ENCODE peak calls at places on chromosome 7, in four cellular contexts. One of them, this sample, is unnamed.

GRCh38 chr7:26868841-26869505 is 4.6 kb upstream of the SKAP2 start:
- DNase-seq in HFFc6: no peak
- DNase-seq in stimulated activated CD4-positive, alpha-beta T cell treated with anti-CD3 and anti-CD28 coated beads, Interleukin-1b, Interleukin-23, amount 100 ng/mL, for 4 hours: no peak
- DNase-seq in NAMALWA: no peak
- DNase-seq in this sample: peak; percentile 48

GRCh38 chr7:82839555-82839954 is 323.1 kb downstream of the PCLO start:
- DNase-seq in NAMALWA: no peak
- DNase-seq in stimulated activated CD4-positive, alpha-beta T cell treated with anti-CD3 and anti-CD28 coated beads, Interleukin-1b, Interleukin-23, amount 100 ng/mL, for 4 hours: no peak
- DNase-seq in HFFc6: no peak
- DNase-seq in this sample: no peak

GRCh38 chr7:46544396-46545008 is 623.4 kb upstream of the IGFBP3 start:
- DNase-seq in NAMALWA: no peak
- DNase-seq in HFFc6: peak; percentile 86
- DNase-seq in stimulated activated CD4-positive, alpha-beta T cell treated with anti-CD3 and anti-CD28 coated beads, Interleukin-1b, Interleukin-23, amount 100 ng/mL, for 4 hours: no peak
- DNase-seq in this sample: peak; percentile 93

GRCh38 chr7:74379938-74380337 is 73.8 kb upstream of the GTF2IRD1 start:
- DNase-seq in HFFc6: no peak
- DNase-seq in NAMALWA: no peak
- DNase-seq in stimulated activated CD4-positive, alpha-beta T cell treated with anti-CD3 and anti-CD28 coated beads, Interleukin-1b, Interleukin-23, amount 100 ng/mL, for 4 hours: no peak
- DNase-seq in this sample: no peak

GRCh38 chr7:140230862-140231778 is 54.3 kb upstream of the KDM7A start:
- DNase-seq in stimulated activated CD4-positive, alpha-beta T cell treated with anti-CD3 and anti-CD28 coated beads, Interleukin-1b, Interleukin-23, amount 100 ng/mL, for 4 hours: peak; percentile 46
- DNase-seq in NAMALWA: peak; percentile 77
- DNase-seq in HFFc6: no peak
- DNase-seq in this sample: peak; percentile 17

GRCh38 chr7:35390146-35390545 is 136.2 kb upstream of the TBX20 start:
- DNase-seq in stimulated activated CD4-positive, alpha-beta T cell treated with anti-CD3 and anti-CD28 coated beads, Interleukin-1b, Interleukin-23, amount 100 ng/mL, for 4 hours: no peak
- DNase-seq in NAMALWA: no peak
- DNase-seq in HFFc6: no peak
- DNase-seq in this sample: no peak

GRCh38 chr7:103348452-103348851 is 1.0 kb downstream of the PSMC2 start:
- DNase-seq in stimulated activated CD4-positive, alpha-beta T cell treated with anti-CD3 and anti-CD28 coated beads, Interleukin-1b, Interleukin-23, amount 100 ng/mL, for 4 hours: no peak
- DNase-seq in NAMALWA: peak; percentile 41
- DNase-seq in HFFc6: no peak
- DNase-seq in this sample: no peak

GRCh38 chr7:98294798-98295382 is 13.4 kb downstream of the BRI3 start:
- DNase-seq in HFFc6: peak; percentile 39
- DNase-seq in NAMALWA: peak; percentile 82
- DNase-seq in stimulated activated CD4-positive, alpha-beta T cell treated with anti-CD3 and anti-CD28 coated beads, Interleukin-1b, Interleukin-23, amount 100 ng/mL, for 4 hours: peak; percentile 15
- DNase-seq in this sample: peak; percentile 64

GRCh38 chr7:102313997-102314780 is 27.5 kb downstream of the SH2B2 start:
- DNase-seq in stimulated activated CD4-positive, alpha-beta T cell treated with anti-CD3 and anti-CD28 coated beads, Interleukin-1b, Interleukin-23, amount 100 ng/mL, for 4 hours: no peak
- DNase-seq in NAMALWA: no peak
- DNase-seq in HFFc6: no peak
- DNase-seq in this sample: no peak

GRCh38 chr7:117808273-117808868 is 64.9 kb downstream of the CTTNBP2 start:
- DNase-seq in HFFc6: no peak
- DNase-seq in stimulated activated CD4-positive, alpha-beta T cell treated with anti-CD3 and anti-CD28 coated beads, Interleukin-1b, Interleukin-23, amount 100 ng/mL, for 4 hours: no peak
- DNase-seq in NAMALWA: no peak
- DNase-seq in this sample: no peak

GRCh38 chr7:45590679-45591057 is 16.5 kb downstream of the ADCY1 start:
- DNase-seq in NAMALWA: no peak
- DNase-seq in stimulated activated CD4-positive, alpha-beta T cell treated with anti-CD3 and anti-CD28 coated beads, Interleukin-1b, Interleukin-23, amount 100 ng/mL, for 4 hours: no peak
- DNase-seq in HFFc6: no peak
- DNase-seq in this sample: no peak

GRCh38 chr7:132349085-132349484 is 227.2 kb downstream of the PLXNA4 start:
- DNase-seq in stimulated activated CD4-positive, alpha-beta T cell treated with anti-CD3 and anti-CD28 coated beads, Interleukin-1b, Interleukin-23, amount 100 ng/mL, for 4 hours: no peak
- DNase-seq in HFFc6: no peak
- DNase-seq in NAMALWA: no peak
- DNase-seq in this sample: no peak

GRCh38 chr7:30692882-30693281 is 10.6 kb upstream of the CRHR2 start:
- DNase-seq in NAMALWA: no peak
- DNase-seq in stimulated activated CD4-positive, alpha-beta T cell treated with anti-CD3 and anti-CD28 coated beads, Interleukin-1b, Interleukin-23, amount 100 ng/mL, for 4 hours: no peak
- DNase-seq in HFFc6: no peak
- DNase-seq in this sample: no peak

GRCh38 chr7:157519246-157519645 is 182.4 kb downstream of the DNAJB6 start:
- DNase-seq in HFFc6: no peak
- DNase-seq in NAMALWA: no peak
- DNase-seq in stimulated activated CD4-positive, alpha-beta T cell treated with anti-CD3 and anti-CD28 coated beads, Interleukin-1b, Interleukin-23, amount 100 ng/mL, for 4 hours: no peak
- DNase-seq in this sample: no peak

GRCh38 chr7:98133621-98134266 is 27.1 kb downstream of the LMTK2 start:
- DNase-seq in HFFc6: peak; percentile 40
- DNase-seq in NAMALWA: peak; percentile 25
- DNase-seq in stimulated activated CD4-positive, alpha-beta T cell treated with anti-CD3 and anti-CD28 coated beads, Interleukin-1b, Interleukin-23, amount 100 ng/mL, for 4 hours: no peak
- DNase-seq in this sample: peak; percentile 71

GRCh38 chr7:47743898-47744612 is 162.1 kb upstream of the TNS3 start:
- DNase-seq in NAMALWA: no peak
- DNase-seq in stimulated activated CD4-positive, alpha-beta T cell treated with anti-CD3 and anti-CD28 coated beads, Interleukin-1b, Interleukin-23, amount 100 ng/mL, for 4 hours: no peak
- DNase-seq in HFFc6: no peak
- DNase-seq in this sample: no peak

GRCh38 chr7:150778738-150779301 is 21.3 kb downstream of the TMEM176B start:
- DNase-seq in stimulated activated CD4-positive, alpha-beta T cell treated with anti-CD3 and anti-CD28 coated beads, Interleukin-1b, Interleukin-23, amount 100 ng/mL, for 4 hours: peak; percentile 70
- DNase-seq in NAMALWA: peak; percentile 81
- DNase-seq in HFFc6: peak; percentile 38
- DNase-seq in this sample: peak; percentile 67

GRCh38 chr7:75712517-75713361 is 26.0 kb downstream of the HIP1 start:
- DNase-seq in stimulated activated CD4-positive, alpha-beta T cell treated with anti-CD3 and anti-CD28 coated beads, Interleukin-1b, Interleukin-23, amount 100 ng/mL, for 4 hours: no peak
- DNase-seq in NAMALWA: no peak
- DNase-seq in HFFc6: no peak
- DNase-seq in this sample: no peak

GRCh38 chr7:151608031-151608551 is 88.4 kb upstream of the RHEB start:
- DNase-seq in NAMALWA: no peak
- DNase-seq in HFFc6: no peak
- DNase-seq in stimulated activated CD4-positive, alpha-beta T cell treated with anti-CD3 and anti-CD28 coated beads, Interleukin-1b, Interleukin-23, amount 100 ng/mL, for 4 hours: no peak
- DNase-seq in this sample: peak; percentile 40

GRCh38 chr7:1952781-1953180 is 280.0 kb downstream of the MAD1L1 start:
- DNase-seq in NAMALWA: no peak
- DNase-seq in HFFc6: no peak
- DNase-seq in stimulated activated CD4-positive, alpha-beta T cell treated with anti-CD3 and anti-CD28 coated beads, Interleukin-1b, Interleukin-23, amount 100 ng/mL, for 4 hours: no peak
- DNase-seq in this sample: no peak

GRCh38 chr7:50697686-50698085 is 85.0 kb downstream of the GRB10 start:
- DNase-seq in NAMALWA: no peak
- DNase-seq in HFFc6: no peak
- DNase-seq in stimulated activated CD4-positive, alpha-beta T cell treated with anti-CD3 and anti-CD28 coated beads, Interleukin-1b, Interleukin-23, amount 100 ng/mL, for 4 hours: no peak
- DNase-seq in this sample: no peak

GRCh38 chr7:6448943-6449543 is 1.3 kb upstream of the DAGLB start:
- DNase-seq in stimulated activated CD4-positive, alpha-beta T cell treated with anti-CD3 and anti-CD28 coated beads, Interleukin-1b, Interleukin-23, amount 100 ng/mL, for 4 hours: no peak
- DNase-seq in HFFc6: no peak
- DNase-seq in NAMALWA: peak; percentile 34
- DNase-seq in this sample: no peak

GRCh38 chr7:128755816-128756476 is 16.8 kb downstream of the CALU start:
- DNase-seq in stimulated activated CD4-positive, alpha-beta T cell treated with anti-CD3 and anti-CD28 coated beads, Interleukin-1b, Interleukin-23, amount 100 ng/mL, for 4 hours: no peak
- DNase-seq in HFFc6: peak; percentile 94
- DNase-seq in NAMALWA: no peak
- DNase-seq in this sample: peak; percentile 82

GRCh38 chr7:108824840-108825540 is 255.3 kb downstream of the DNAJB9 start:
- DNase-seq in stimulated activated CD4-positive, alpha-beta T cell treated with anti-CD3 and anti-CD28 coated beads, Interleukin-1b, Interleukin-23, amount 100 ng/mL, for 4 hours: no peak
- DNase-seq in HFFc6: no peak
- DNase-seq in NAMALWA: no peak
- DNase-seq in this sample: peak; percentile 80

GRCh38 chr7:71867626-71868025 is 544.5 kb downstream of the CALN1 start:
- DNase-seq in stimulated activated CD4-positive, alpha-beta T cell treated with anti-CD3 and anti-CD28 coated beads, Interleukin-1b, Interleukin-23, amount 100 ng/mL, for 4 hours: no peak
- DNase-seq in HFFc6: no peak
- DNase-seq in NAMALWA: no peak
- DNase-seq in this sample: no peak

GRCh38 chr7:111866787-111867186 is 304.5 kb upstream of the IMMP2L start:
- DNase-seq in NAMALWA: no peak
- DNase-seq in HFFc6: no peak
- DNase-seq in stimulated activated CD4-positive, alpha-beta T cell treated with anti-CD3 and anti-CD28 coated beads, Interleukin-1b, Interleukin-23, amount 100 ng/mL, for 4 hours: no peak
- DNase-seq in this sample: no peak

GRCh38 chr7:39480901-39481300 is 85.3 kb upstream of the YAE1 start:
- DNase-seq in HFFc6: no peak
- DNase-seq in stimulated activated CD4-positive, alpha-beta T cell treated with anti-CD3 and anti-CD28 coated beads, Interleukin-1b, Interleukin-23, amount 100 ng/mL, for 4 hours: no peak
- DNase-seq in NAMALWA: no peak
- DNase-seq in this sample: no peak

GRCh38 chr7:73443543-73444255 is 10.1 kb downstream of the FZD9 start:
- DNase-seq in stimulated activated CD4-positive, alpha-beta T cell treated with anti-CD3 and anti-CD28 coated beads, Interleukin-1b, Interleukin-23, amount 100 ng/mL, for 4 hours: no peak
- DNase-seq in HFFc6: no peak
- DNase-seq in NAMALWA: no peak
- DNase-seq in this sample: no peak

GRCh38 chr7:100171087-100171681 is 2.8 kb upstream of the GAL3ST4 start:
- DNase-seq in HFFc6: no peak
- DNase-seq in NAMALWA: no peak
- DNase-seq in stimulated activated CD4-positive, alpha-beta T cell treated with anti-CD3 and anti-CD28 coated beads, Interleukin-1b, Interleukin-23, amount 100 ng/mL, for 4 hours: no peak
- DNase-seq in this sample: no peak

GRCh38 chr7:2980406-2981102 is 63.1 kb downstream of the CARD11 start:
- DNase-seq in HFFc6: no peak
- DNase-seq in NAMALWA: no peak
- DNase-seq in stimulated activated CD4-positive, alpha-beta T cell treated with anti-CD3 and anti-CD28 coated beads, Interleukin-1b, Interleukin-23, amount 100 ng/mL, for 4 hours: no peak
- DNase-seq in this sample: no peak

GRCh38 chr7:30708983-30709382 is 26.7 kb upstream of the CRHR2 start:
- DNase-seq in stimulated activated CD4-positive, alpha-beta T cell treated with anti-CD3 and anti-CD28 coated beads, Interleukin-1b, Interleukin-23, amount 100 ng/mL, for 4 hours: no peak
- DNase-seq in HFFc6: no peak
- DNase-seq in NAMALWA: no peak
- DNase-seq in this sample: no peak

GRCh38 chr7:116271980-116272886 is 61.9 kb downstream of the TES start:
- DNase-seq in stimulated activated CD4-positive, alpha-beta T cell treated with anti-CD3 and anti-CD28 coated beads, Interleukin-1b, Interleukin-23, amount 100 ng/mL, for 4 hours: no peak
- DNase-seq in NAMALWA: no peak
- DNase-seq in HFFc6: peak; percentile 96
- DNase-seq in this sample: peak; percentile 95

GRCh38 chr7:27873006-27873295 is 133.0 kb downstream of the TAX1BP1 start:
- DNase-seq in NAMALWA: no peak
- DNase-seq in stimulated activated CD4-positive, alpha-beta T cell treated with anti-CD3 and anti-CD28 coated beads, Interleukin-1b, Interleukin-23, amount 100 ng/mL, for 4 hours: no peak
- DNase-seq in HFFc6: no peak
- DNase-seq in this sample: no peak

GRCh38 chr7:93048136-93048930 is 69.4 kb downstream of the SAMD9 start:
- DNase-seq in NAMALWA: no peak
- DNase-seq in HFFc6: peak; percentile 51
- DNase-seq in stimulated activated CD4-positive, alpha-beta T cell treated with anti-CD3 and anti-CD28 coated beads, Interleukin-1b, Interleukin-23, amount 100 ng/mL, for 4 hours: no peak
- DNase-seq in this sample: peak; percentile 68

GRCh38 chr7:99109108-99110051 is 34.5 kb downstream of the SMURF1 start:
- DNase-seq in stimulated activated CD4-positive, alpha-beta T cell treated with anti-CD3 and anti-CD28 coated beads, Interleukin-1b, Interleukin-23, amount 100 ng/mL, for 4 hours: no peak
- DNase-seq in NAMALWA: no peak
- DNase-seq in HFFc6: peak; percentile 31
- DNase-seq in this sample: peak; percentile 57